ENCODE peak calls at places on chromosome 16, in four cellular contexts. J, N, K and D are unnamed samples.

GRCh38 chr16:3637371-3637923 is 17.0 kb upstream of the DNASE1 start:
- DNase-seq in J (no peak), N (peak; percentile 8), K (no peak), D (no peak)

GRCh38 chr16:22070361-22071351 is 21.7 kb upstream of the VWA3A start:
- DNase-seq in J (no peak), N (peak; percentile 51), K (peak; percentile 33), D (peak; percentile 37)

GRCh38 chr16:67862623-67863583 is 9.9 kb upstream of the EDC4 start:
- DNase-seq in J (peak; percentile 90), N (peak; percentile 45), K (no peak), D (no peak)

GRCh38 chr16:64253525-64253924 is 868.3 kb downstream of the CDH11 start:
- DNase-seq in J (no peak), N (no peak), K (no peak), D (no peak)

GRCh38 chr16:81873843-81874752 is 95.0 kb downstream of the PLCG2 start:
- DNase-seq in J (peak; percentile 71), N (peak; percentile 24), K (no peak), D (peak; percentile 73)

GRCh38 chr16:23950291-23950894 is 114.6 kb downstream of the PRKCB start:
- DNase-seq in J (no peak), N (no peak), K (no peak), D (no peak)

GRCh38 chr16:57167951-57168350 is 17.9 kb downstream of the PSME3IP1 start:
- DNase-seq in J (no peak), N (peak; percentile 83), K (no peak), D (peak; percentile 46)

GRCh38 chr16:53052519-53053501 is at the start of gene CHD9NB:
- DNase-seq in J (peak; percentile 64), N (peak; percentile 86), K (no peak), D (peak; percentile 94)

GRCh38 chr16:63385714-63386113 is 1349.5 kb upstream of the CDH8 start:
- DNase-seq in J (no peak), N (no peak), K (no peak), D (no peak)

GRCh38 chr16:50812046-50812445 is 70.2 kb downstream of the CYLD start:
- DNase-seq in J (no peak), N (no peak), K (no peak), D (no peak)

GRCh38 chr16:17134586-17134985 is 336.2 kb downstream of the XYLT1 start:
- DNase-seq in J (no peak), N (no peak), K (no peak), D (no peak)

GRCh38 chr16:58348986-58349385 is 43.3 kb upstream of the GINS3 start:
- DNase-seq in J (no peak), N (no peak), K (no peak), D (no peak)

GRCh38 chr16:78004501-78004900 is 17.8 kb upstream of the CLEC3A start:
- DNase-seq in J (no peak), N (no peak), K (no peak), D (no peak)

GRCh38 chr16:50196736-50197135 is 43.6 kb downstream of the TENT4B start:
- DNase-seq in J (no peak), N (peak; percentile 41), K (no peak), D (no peak)

GRCh38 chr16:54986404-54986803 is 55.7 kb downstream of the IRX5 start:
- DNase-seq in J (no peak), N (no peak), K (no peak), D (no peak)

GRCh38 chr16:68247400-68247799 is 2.2 kb downstream of the PLA2G15 start:
- DNase-seq in J (no peak), N (no peak), K (no peak), D (no peak)

GRCh38 chr16:27226976-27227705 is 23.8 kb downstream of the KDM8 start:
- DNase-seq in J (no peak), N (no peak), K (no peak), D (no peak)

GRCh38 chr16:49312389-49312990 is 30.9 kb upstream of the CBLN1 start:
- DNase-seq in J (no peak), N (no peak), K (no peak), D (no peak)

GRCh38 chr16:1093284-1094123 is 2.5 kb downstream of the C1QTNF8 start:
- DNase-seq in J (no peak), N (no peak), K (no peak), D (no peak)

GRCh38 chr16:56311208-56312027 is 113.9 kb downstream of the AMFR start:
- DNase-seq in J (no peak), N (no peak), K (no peak), D (no peak)

GRCh38 chr16:87210949-87211348 is 106.2 kb downstream of the C16orf95 start:
- DNase-seq in J (no peak), N (peak; percentile 45), K (no peak), D (no peak)

GRCh38 chr16:87216148-87216823 is 100.9 kb downstream of the C16orf95 start:
- DNase-seq in J (no peak), N (no peak), K (no peak), D (no peak)

GRCh38 chr16:87216824-87217205 is 100.4 kb downstream of the C16orf95 start:
- DNase-seq in J (no peak), N (no peak), K (no peak), D (no peak)

GRCh38 chr16:87212026-87212425 is 105.2 kb downstream of the C16orf95 start:
- DNase-seq in J (no peak), N (peak; percentile 30), K (no peak), D (no peak)

DNA sequence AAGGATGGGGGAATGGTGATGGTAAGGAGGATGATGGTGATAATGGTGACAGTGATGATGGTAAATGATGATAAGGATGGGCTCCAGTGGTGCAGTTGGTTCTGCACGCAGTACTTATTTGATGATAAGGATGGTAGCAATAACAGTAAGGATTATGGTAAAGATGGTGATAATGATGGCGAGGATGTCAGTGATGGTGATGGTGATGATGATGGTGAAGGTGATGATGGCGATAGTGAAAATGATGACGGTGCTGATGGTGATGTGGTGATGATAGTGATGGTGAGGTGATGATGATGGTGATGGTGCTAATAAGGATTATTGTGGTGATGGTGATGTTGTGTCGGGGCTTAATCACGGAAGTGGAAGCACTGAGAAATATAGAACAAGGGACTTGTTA is 103.7 kb downstream of the C16orf95 start:
- DNase-seq in J (no peak), N (no peak), K (no peak), D (no peak)
- H3K27ac ChIP-seq in J (no peak overlapping the region), N (no peak overlapping the region), K (no peak overlapping the region), D (no peak overlapping the region)

GRCh38 chr16:8374032-8374431 is 216.3 kb downstream of the TMEM114 start:
- DNase-seq in J (no peak), N (no peak), K (no peak), D (no peak)
- TF ChIP-seq CTCF in J (no peak), N (no peak), K (no peak), D (no peak)

DNA sequence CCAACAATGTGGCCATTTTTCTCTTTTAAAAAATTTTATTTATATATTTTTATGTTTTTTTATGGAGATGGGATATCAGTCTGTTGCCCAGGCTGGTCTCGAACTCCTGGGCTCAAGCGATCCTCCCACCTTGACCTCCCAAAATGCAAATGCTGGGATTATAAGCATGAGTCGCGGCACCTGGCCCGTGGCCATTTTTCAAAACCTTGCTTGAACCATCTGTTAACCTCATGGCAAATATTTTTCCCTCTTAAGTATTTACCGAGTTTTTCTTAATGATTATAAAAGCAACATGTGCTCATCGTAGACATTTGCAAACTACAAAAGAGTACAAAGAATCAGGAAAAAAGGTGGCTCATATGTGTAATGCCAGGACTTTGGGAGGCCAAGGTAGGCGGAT is 127.6 kb downstream of the ABCC6 start:
- DNase-seq in J (no peak), N (peak; percentile 68), K (no peak), D (no peak)
- H3K27ac ChIP-seq in J (peak overlapping the region; percentile 15), N (peak overlapping the region; percentile 77), K (peak overlapping the region; percentile 77), D (no peak overlapping the region)

GRCh38 chr16:2339521-2340484 is 725 bp downstream of the ABCA3 start:
- DNase-seq in J (peak; percentile 74), N (no peak), K (peak; percentile 67), D (peak; percentile 45)
- TF ChIP-seq CTCF in J (no peak), N (no peak), K (no peak), D (no peak)

DNA sequence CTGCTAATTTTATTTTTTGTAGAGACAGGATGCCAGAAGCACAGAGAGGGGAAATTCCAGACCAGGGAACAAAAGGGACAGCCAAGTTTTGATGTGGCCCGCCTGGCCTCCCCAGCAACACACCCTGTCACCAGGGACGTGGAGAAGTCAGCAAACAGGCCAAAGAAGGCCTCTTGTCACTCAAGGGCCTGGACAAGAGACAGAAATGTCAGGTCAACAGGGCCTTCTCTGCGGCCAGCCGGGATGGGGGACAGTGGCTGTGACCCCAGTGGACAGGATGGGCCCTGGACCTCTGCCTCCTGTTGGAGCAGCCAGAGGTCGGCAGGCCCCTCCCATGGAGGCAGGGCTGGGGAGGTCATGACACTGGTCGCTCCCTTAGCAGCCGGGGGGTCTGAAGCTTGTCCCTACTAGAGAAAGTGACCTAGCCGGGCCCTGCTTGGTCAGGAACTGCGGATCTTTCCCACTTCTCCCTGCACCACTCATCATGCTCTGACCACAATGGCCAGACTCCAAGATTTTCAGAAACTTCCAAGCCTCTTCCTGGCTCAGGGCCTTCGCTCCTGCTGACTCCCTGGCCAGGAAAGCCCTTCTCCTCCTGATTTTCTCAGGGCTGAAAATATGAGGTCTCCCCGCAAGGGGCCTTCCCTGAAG is 9.2 kb upstream of the TVP23A start:
- DNase-seq in J (peak; percentile 79), N (peak; percentile 86), K (peak; percentile 79), D (peak; percentile 30)
- H3K27ac ChIP-seq in J (peak overlapping the region; percentile 64), N (peak overlapping the region; percentile 13), K (peak overlapping the region; percentile 91), D (peak overlapping the region; percentile 89)